ENCODE peak calls at places on chromosome 13, in eight cellular contexts. One of them, this sample, is unnamed.

GRCh38 chr13:30216111-30216510 is 91.2 kb downstream of the KATNAL1 start:
- DNase-seq in psoas muscle: no peak
- DNase-seq in CD8-positive, alpha-beta T cell: no peak
- DNase-seq in body of pancreas: no peak
- DNase-seq in HFF-Myc: no peak
- DNase-seq in prostate gland: no peak
- DNase-seq in ascending aorta: no peak
- DNase-seq in lower leg skin: no peak
- DNase-seq in this sample: no peak

GRCh38 chr13:27353166-27353583 is 71.2 kb upstream of the GTF3A start:
- DNase-seq in psoas muscle: no peak
- DNase-seq in CD8-positive, alpha-beta T cell: no peak
- DNase-seq in body of pancreas: no peak
- DNase-seq in HFF-Myc: no peak
- DNase-seq in prostate gland: no peak
- DNase-seq in ascending aorta: no peak
- DNase-seq in lower leg skin: no peak
- DNase-seq in this sample: peak; percentile 92

GRCh38 chr13:29435125-29435911 is 160.2 kb downstream of the SLC7A1 start:
- DNase-seq in psoas muscle: no peak
- DNase-seq in CD8-positive, alpha-beta T cell: no peak
- DNase-seq in body of pancreas: no peak
- DNase-seq in HFF-Myc: peak; percentile 66
- DNase-seq in prostate gland: no peak
- DNase-seq in ascending aorta: peak; percentile 63
- DNase-seq in lower leg skin: no peak
- DNase-seq in this sample: no peak

GRCh38 chr13:39433705-39434104 is 169.3 kb downstream of the LHFPL6 start:
- DNase-seq in psoas muscle: no peak
- DNase-seq in CD8-positive, alpha-beta T cell: no peak
- DNase-seq in body of pancreas: no peak
- DNase-seq in HFF-Myc: no peak
- DNase-seq in prostate gland: no peak
- DNase-seq in ascending aorta: no peak
- DNase-seq in lower leg skin: no peak
- DNase-seq in this sample: no peak

GRCh38 chr13:55437162-55437561 is 1703.6 kb upstream of the PRR20A start:
- DNase-seq in psoas muscle: no peak
- DNase-seq in CD8-positive, alpha-beta T cell: no peak
- DNase-seq in body of pancreas: no peak
- DNase-seq in HFF-Myc: no peak
- DNase-seq in prostate gland: no peak
- DNase-seq in ascending aorta: no peak
- DNase-seq in lower leg skin: no peak
- DNase-seq in this sample: no peak

GRCh38 chr13:48511621-48512232 is 21.2 kb downstream of the RCBTB2 start:
- DNase-seq in psoas muscle: peak; percentile 34
- DNase-seq in CD8-positive, alpha-beta T cell: no peak
- DNase-seq in body of pancreas: no peak
- DNase-seq in HFF-Myc: no peak
- DNase-seq in prostate gland: no peak
- DNase-seq in ascending aorta: no peak
- DNase-seq in lower leg skin: no peak
- DNase-seq in this sample: no peak

GRCh38 chr13:79508224-79508961 is 27.4 kb downstream of the NDFIP2 start:
- DNase-seq in psoas muscle: no peak
- DNase-seq in CD8-positive, alpha-beta T cell: no peak
- DNase-seq in body of pancreas: no peak
- DNase-seq in HFF-Myc: no peak
- DNase-seq in prostate gland: no peak
- DNase-seq in ascending aorta: no peak
- DNase-seq in lower leg skin: no peak
- DNase-seq in this sample: no peak

GRCh38 chr13:70844391-70845108 is 736.3 kb upstream of the KLHL1 start:
- DNase-seq in psoas muscle: no peak
- DNase-seq in CD8-positive, alpha-beta T cell: no peak
- DNase-seq in body of pancreas: no peak
- DNase-seq in HFF-Myc: no peak
- DNase-seq in prostate gland: no peak
- DNase-seq in ascending aorta: no peak
- DNase-seq in lower leg skin: no peak
- DNase-seq in this sample: no peak

GRCh38 chr13:39419866-39420265 is 183.1 kb downstream of the LHFPL6 start:
- DNase-seq in psoas muscle: no peak
- DNase-seq in CD8-positive, alpha-beta T cell: no peak
- DNase-seq in body of pancreas: no peak
- DNase-seq in HFF-Myc: no peak
- DNase-seq in prostate gland: no peak
- DNase-seq in ascending aorta: no peak
- DNase-seq in lower leg skin: no peak
- DNase-seq in this sample: no peak

GRCh38 chr13:47478985-47479384 is 522.1 kb downstream of the SUCLA2 start:
- DNase-seq in psoas muscle: no peak
- DNase-seq in CD8-positive, alpha-beta T cell: no peak
- DNase-seq in body of pancreas: no peak
- DNase-seq in HFF-Myc: no peak
- DNase-seq in prostate gland: no peak
- DNase-seq in ascending aorta: no peak
- DNase-seq in lower leg skin: no peak
- DNase-seq in this sample: no peak

GRCh38 chr13:99721606-99722384 is 220.5 kb downstream of the TM9SF2 start:
- DNase-seq in psoas muscle: no peak
- DNase-seq in CD8-positive, alpha-beta T cell: no peak
- DNase-seq in body of pancreas: no peak
- DNase-seq in HFF-Myc: no peak
- DNase-seq in prostate gland: no peak
- DNase-seq in ascending aorta: no peak
- DNase-seq in lower leg skin: no peak
- DNase-seq in this sample: peak; percentile 60

GRCh38 chr13:19633340-19634128 is at the start of gene MPHOSPH8:
- DNase-seq in psoas muscle: peak; percentile 94
- DNase-seq in CD8-positive, alpha-beta T cell: peak; percentile 96
- DNase-seq in body of pancreas: peak; percentile 96
- DNase-seq in HFF-Myc: peak; percentile 85
- DNase-seq in prostate gland: peak; percentile 96
- DNase-seq in ascending aorta: peak; percentile 97
- DNase-seq in lower leg skin: peak; percentile 96
- DNase-seq in this sample: peak; percentile 99

GRCh38 chr13:79096099-79096498 is 310.0 kb downstream of the RBM26 start:
- DNase-seq in psoas muscle: no peak
- DNase-seq in CD8-positive, alpha-beta T cell: no peak
- DNase-seq in body of pancreas: no peak
- DNase-seq in HFF-Myc: no peak
- DNase-seq in prostate gland: no peak
- DNase-seq in ascending aorta: no peak
- DNase-seq in lower leg skin: no peak
- DNase-seq in this sample: no peak

GRCh38 chr13:108948269-108948671 is 318.9 kb downstream of the MYO16 start:
- DNase-seq in psoas muscle: no peak
- DNase-seq in CD8-positive, alpha-beta T cell: no peak
- DNase-seq in body of pancreas: no peak
- DNase-seq in HFF-Myc: peak; percentile 35
- DNase-seq in prostate gland: peak; percentile 57
- DNase-seq in ascending aorta: no peak
- DNase-seq in lower leg skin: no peak
- DNase-seq in this sample: no peak

GRCh38 chr13:68713394-68713793 is 1394.2 kb upstream of the ATXN8OS start:
- DNase-seq in psoas muscle: no peak
- DNase-seq in CD8-positive, alpha-beta T cell: no peak
- DNase-seq in body of pancreas: no peak
- DNase-seq in HFF-Myc: no peak
- DNase-seq in prostate gland: no peak
- DNase-seq in ascending aorta: no peak
- DNase-seq in lower leg skin: no peak
- DNase-seq in this sample: no peak

GRCh38 chr13:31090921-31091624 is 70.6 kb downstream of the HSPH1 start:
- DNase-seq in psoas muscle: no peak
- DNase-seq in CD8-positive, alpha-beta T cell: no peak
- DNase-seq in body of pancreas: no peak
- DNase-seq in HFF-Myc: no peak
- DNase-seq in prostate gland: no peak
- DNase-seq in ascending aorta: peak; percentile 52
- DNase-seq in lower leg skin: no peak
- DNase-seq in this sample: peak; percentile 48

GRCh38 chr13:75365724-75366173 is 116.2 kb downstream of the TBC1D4 start:
- DNase-seq in psoas muscle: no peak
- DNase-seq in CD8-positive, alpha-beta T cell: no peak
- DNase-seq in body of pancreas: no peak
- DNase-seq in HFF-Myc: no peak
- DNase-seq in prostate gland: no peak
- DNase-seq in ascending aorta: no peak
- DNase-seq in lower leg skin: no peak
- DNase-seq in this sample: peak; percentile 81
- TF ChIP-seq CTCF in psoas muscle: peak; percentile 21
- TF ChIP-seq CTCF in CD8-positive, alpha-beta T cell: no peak
- TF ChIP-seq CTCF in body of pancreas: no peak
- TF ChIP-seq CTCF in HFF-Myc: no peak
- TF ChIP-seq CTCF in prostate gland: no peak
- TF ChIP-seq CTCF in ascending aorta: no peak
- TF ChIP-seq CTCF in lower leg skin: no peak
- TF ChIP-seq CTCF in this sample: no peak

GRCh38 chr13:42832341-42833153 is 51.2 kb downstream of the FAM216B start:
- DNase-seq in psoas muscle: no peak
- DNase-seq in CD8-positive, alpha-beta T cell: no peak
- DNase-seq in body of pancreas: no peak
- DNase-seq in HFF-Myc: peak; percentile 72
- DNase-seq in prostate gland: no peak
- DNase-seq in ascending aorta: no peak
- DNase-seq in lower leg skin: no peak
- DNase-seq in this sample: no peak
- H3K4me3 ChIP-seq in psoas muscle: no peak overlapping the region
- H3K4me3 ChIP-seq in CD8-positive, alpha-beta T cell: no peak overlapping the region
- H3K4me3 ChIP-seq in body of pancreas: no peak overlapping the region
- H3K4me3 ChIP-seq in HFF-Myc: no peak overlapping the region
- H3K4me3 ChIP-seq in prostate gland: no peak overlapping the region
- H3K4me3 ChIP-seq in ascending aorta: no peak overlapping the region
- H3K4me3 ChIP-seq in lower leg skin: no peak overlapping the region
- H3K4me3 ChIP-seq in this sample: no peak overlapping the region

DNA sequence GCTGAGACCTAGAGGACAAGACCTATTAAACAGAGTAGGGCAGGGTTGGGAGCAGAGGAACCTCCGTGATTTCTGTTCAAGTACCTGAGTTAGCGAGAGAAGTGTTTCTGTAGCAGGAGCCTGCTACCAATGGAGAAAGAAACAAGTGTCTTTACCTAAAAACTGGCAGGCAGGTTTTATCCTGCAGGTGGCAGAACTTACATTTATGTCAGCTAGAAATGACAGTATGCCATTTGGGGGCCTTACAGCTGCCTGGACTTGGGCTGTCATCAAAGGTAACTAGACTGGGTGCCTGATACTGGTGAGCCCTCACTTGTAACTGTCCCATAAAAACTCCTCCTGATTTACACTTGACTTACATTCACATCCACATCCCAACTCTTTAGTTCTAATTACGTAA is 185.3 kb upstream of the MIR17HG start:
- DNase-seq in psoas muscle: no peak
- DNase-seq in CD8-positive, alpha-beta T cell: no peak
- DNase-seq in body of pancreas: no peak
- DNase-seq in HFF-Myc: no peak
- DNase-seq in prostate gland: no peak
- DNase-seq in ascending aorta: no peak
- DNase-seq in lower leg skin: no peak
- DNase-seq in this sample: peak; percentile 25
- TF ChIP-seq CTCF in psoas muscle: no peak
- TF ChIP-seq CTCF in CD8-positive, alpha-beta T cell: no peak
- TF ChIP-seq CTCF in body of pancreas: no peak
- TF ChIP-seq CTCF in HFF-Myc: no peak
- TF ChIP-seq CTCF in prostate gland: no peak
- TF ChIP-seq CTCF in ascending aorta: no peak
- TF ChIP-seq CTCF in lower leg skin: no peak
- TF ChIP-seq CTCF in this sample: peak; percentile 12

GRCh38 chr13:33537691-33538090 is 252.1 kb upstream of the STARD13 start:
- DNase-seq in psoas muscle: no peak
- DNase-seq in CD8-positive, alpha-beta T cell: no peak
- DNase-seq in body of pancreas: no peak
- DNase-seq in HFF-Myc: no peak
- DNase-seq in prostate gland: no peak
- DNase-seq in ascending aorta: no peak
- DNase-seq in lower leg skin: no peak
- DNase-seq in this sample: no peak
- H3K4me3 ChIP-seq in psoas muscle: no peak overlapping the region
- H3K4me3 ChIP-seq in CD8-positive, alpha-beta T cell: no peak overlapping the region
- H3K4me3 ChIP-seq in body of pancreas: no peak overlapping the region
- H3K4me3 ChIP-seq in HFF-Myc: no peak overlapping the region
- H3K4me3 ChIP-seq in prostate gland: no peak overlapping the region
- H3K4me3 ChIP-seq in ascending aorta: peak overlapping the region; percentile 28
- H3K4me3 ChIP-seq in lower leg skin: no peak overlapping the region
- H3K4me3 ChIP-seq in this sample: no peak overlapping the region

GRCh38 chr13:75800545-75800944 is 164.4 kb downstream of the LMO7 start:
- DNase-seq in psoas muscle: no peak
- DNase-seq in CD8-positive, alpha-beta T cell: no peak
- DNase-seq in body of pancreas: no peak
- DNase-seq in HFF-Myc: no peak
- DNase-seq in prostate gland: no peak
- DNase-seq in ascending aorta: no peak
- DNase-seq in lower leg skin: no peak
- DNase-seq in this sample: no peak
- TF ChIP-seq CTCF in psoas muscle: no peak
- TF ChIP-seq CTCF in CD8-positive, alpha-beta T cell: no peak
- TF ChIP-seq CTCF in body of pancreas: no peak
- TF ChIP-seq CTCF in HFF-Myc: no peak
- TF ChIP-seq CTCF in prostate gland: no peak
- TF ChIP-seq CTCF in ascending aorta: no peak
- TF ChIP-seq CTCF in lower leg skin: no peak
- TF ChIP-seq CTCF in this sample: no peak

GRCh38 chr13:35731471-35731870 is 255.0 kb upstream of the MAB21L1 start:
- DNase-seq in psoas muscle: no peak
- DNase-seq in CD8-positive, alpha-beta T cell: no peak
- DNase-seq in body of pancreas: no peak
- DNase-seq in HFF-Myc: no peak
- DNase-seq in prostate gland: no peak
- DNase-seq in ascending aorta: no peak
- DNase-seq in lower leg skin: no peak
- DNase-seq in this sample: no peak
- H3K4me3 ChIP-seq in psoas muscle: no peak overlapping the region
- H3K4me3 ChIP-seq in CD8-positive, alpha-beta T cell: no peak overlapping the region
- H3K4me3 ChIP-seq in body of pancreas: no peak overlapping the region
- H3K4me3 ChIP-seq in HFF-Myc: no peak overlapping the region
- H3K4me3 ChIP-seq in prostate gland: no peak overlapping the region
- H3K4me3 ChIP-seq in ascending aorta: no peak overlapping the region
- H3K4me3 ChIP-seq in lower leg skin: no peak overlapping the region
- H3K4me3 ChIP-seq in this sample: no peak overlapping the region

GRCh38 chr13:85013006-85013405 is 786.2 kb downstream of the SLITRK6 start:
- DNase-seq in psoas muscle: no peak
- DNase-seq in CD8-positive, alpha-beta T cell: no peak
- DNase-seq in body of pancreas: no peak
- DNase-seq in HFF-Myc: no peak
- DNase-seq in prostate gland: no peak
- DNase-seq in ascending aorta: no peak
- DNase-seq in lower leg skin: no peak
- DNase-seq in this sample: no peak
- TF ChIP-seq CTCF in psoas muscle: no peak
- TF ChIP-seq CTCF in CD8-positive, alpha-beta T cell: no peak
- TF ChIP-seq CTCF in body of pancreas: no peak
- TF ChIP-seq CTCF in HFF-Myc: no peak
- TF ChIP-seq CTCF in prostate gland: no peak
- TF ChIP-seq CTCF in ascending aorta: no peak
- TF ChIP-seq CTCF in lower leg skin: no peak
- TF ChIP-seq CTCF in this sample: no peak

This sample was measured in GM12865.